ENCODE peak calls at places on chromosomes 12 and 14, in six cellular contexts. S is CD8-positive, alpha-beta memory T cell; C is CD4-positive, alpha-beta T cell; N is Caco-2; T is neural progenitor cell; E is tibial nerve. Q is an unnamed sample.

GRCh38 chr12:96294831-96295230 is 100.7 kb downstream of the ELK3 start:
- DNase-seq in S (no peak), C (no peak), N (no peak), T (no peak), E (no peak), Q (no peak)

GRCh38 chr14:76133103-76133502 is 18.6 kb upstream of the GPATCH2L start:
- DNase-seq in S (no peak), C (no peak), N (no peak), T (peak; percentile 71), E (no peak), Q (no peak)

GRCh38 chr12:68882251-68882964 is 50.6 kb downstream of the CPM start:
- DNase-seq in S (no peak), C (no peak), N (no peak), T (no peak), E (no peak), Q (no peak)

GRCh38 chr12:1922985-1923384 is 4.5 kb upstream of the CACNA2D4 start:
- DNase-seq in S (no peak), C (no peak), N (no peak), T (no peak), E (no peak), Q (peak; percentile 38)

GRCh38 chr12:87348071-87348470 is 681.1 kb downstream of the C12orf50 start:
- DNase-seq in S (no peak), C (no peak), N (no peak), T (no peak), E (no peak), Q (no peak)

GRCh38 chr12:117300131-117300530 is 61.3 kb downstream of the NOS1 start:
- DNase-seq in S (no peak), C (no peak), N (no peak), T (no peak), E (no peak), Q (no peak)

GRCh38 chr14:103767306-103767894 is 51.8 kb downstream of the ZFYVE21 start:
- DNase-seq in S (no peak), C (no peak), N (no peak), T (no peak), E (no peak), Q (no peak)

GRCh38 chr12:116924558-116925453 is 14.1 kb downstream of the FBXW8 start:
- DNase-seq in S (peak; percentile 78), C (peak; percentile 28), N (no peak), T (no peak), E (no peak), Q (no peak)

GRCh38 chr12:26723379-26724308 is 109.3 kb downstream of the ITPR2 start:
- DNase-seq in S (no peak), C (no peak), N (no peak), T (no peak), E (no peak), Q (no peak)

GRCh38 chr14:73312697-73313096 is 75.4 kb downstream of the PAPLN start:
- DNase-seq in S (no peak), C (no peak), N (no peak), T (no peak), E (no peak), Q (no peak)

GRCh38 chr12:49626169-49626835 is 2.9 kb downstream of the PRPF40B start:
- DNase-seq in S (peak; percentile 31), C (no peak), N (peak; percentile 10), T (no peak), E (no peak), Q (no peak)

GRCh38 chr12:69052613-69053408 is 119.8 kb upstream of the CPM start:
- DNase-seq in S (no peak), C (peak; percentile 1), N (peak; percentile 49), T (no peak), E (no peak), Q (no peak)

GRCh38 chr12:96195845-96196451 is 1.8 kb downstream of the ELK3 start:
- DNase-seq in S (no peak), C (peak; percentile 41), N (no peak), T (peak; percentile 75), E (no peak), Q (no peak)

GRCh38 chr14:96905825-96906224 is 108.6 kb downstream of the VRK1 start:
- DNase-seq in S (no peak), C (no peak), N (no peak), T (no peak), E (peak; percentile 14), Q (peak; percentile 31)

GRCh38 chr14:103158688-103159087 is 35.4 kb downstream of the TNFAIP2 start:
- DNase-seq in S (no peak), C (no peak), N (peak; percentile 87), T (no peak), E (no peak), Q (no peak)

GRCh38 chr12:57737467-57738141 is 938 bp downstream of the AGAP2 start:
- DNase-seq in S (no peak), C (no peak), N (no peak), T (peak; percentile 80), E (no peak), Q (no peak)

GRCh38 chr12:30972035-30972434 is 45.5 kb downstream of the TSPAN11 start:
- DNase-seq in S (no peak), C (no peak), N (no peak), T (no peak), E (no peak), Q (no peak)

GRCh38 chr12:45446013-45446412 is 230.1 kb downstream of the ANO6 start:
- DNase-seq in S (no peak), C (no peak), N (no peak), T (no peak), E (no peak), Q (no peak)
- H3K9me3 ChIP-seq in S (peaks cover 3% of the 10 kb centered on the region), C (peaks cover 20% of the 10 kb centered on the region), N (peaks cover 9% of the 10 kb centered on the region), T (peaks cover 10% of the 10 kb centered on the region), E (no peaks in the 10 kb centered on the region), Q (no peaks in the 10 kb centered on the region)

GRCh38 chr12:122870163-122870842 is 25.6 kb downstream of the VPS37B start:
- DNase-seq in S (no peak), C (no peak), N (no peak), T (no peak), E (no peak), Q (peak; percentile 44)
- H3K27me3 ChIP-seq in S (no peaks in the 10 kb centered on the region), C (no peaks in the 10 kb centered on the region), N (no peaks in the 10 kb centered on the region), T (peaks cover 83% of the 10 kb centered on the region), E (no peaks in the 10 kb centered on the region), Q (no peaks in the 10 kb centered on the region)

GRCh38 chr12:131030472-131031328 is 77.0 kb downstream of the ADGRD1 start:
- DNase-seq in S (no peak), C (no peak), N (no peak), T (peak; percentile 79), E (no peak), Q (no peak)
- H3K9me3 ChIP-seq in S (no peaks in the 10 kb centered on the region), C (no peaks in the 10 kb centered on the region), N (no peaks in the 10 kb centered on the region), T (no peaks in the 10 kb centered on the region), E (no peaks in the 10 kb centered on the region), Q (no peaks in the 10 kb centered on the region)

DNA sequence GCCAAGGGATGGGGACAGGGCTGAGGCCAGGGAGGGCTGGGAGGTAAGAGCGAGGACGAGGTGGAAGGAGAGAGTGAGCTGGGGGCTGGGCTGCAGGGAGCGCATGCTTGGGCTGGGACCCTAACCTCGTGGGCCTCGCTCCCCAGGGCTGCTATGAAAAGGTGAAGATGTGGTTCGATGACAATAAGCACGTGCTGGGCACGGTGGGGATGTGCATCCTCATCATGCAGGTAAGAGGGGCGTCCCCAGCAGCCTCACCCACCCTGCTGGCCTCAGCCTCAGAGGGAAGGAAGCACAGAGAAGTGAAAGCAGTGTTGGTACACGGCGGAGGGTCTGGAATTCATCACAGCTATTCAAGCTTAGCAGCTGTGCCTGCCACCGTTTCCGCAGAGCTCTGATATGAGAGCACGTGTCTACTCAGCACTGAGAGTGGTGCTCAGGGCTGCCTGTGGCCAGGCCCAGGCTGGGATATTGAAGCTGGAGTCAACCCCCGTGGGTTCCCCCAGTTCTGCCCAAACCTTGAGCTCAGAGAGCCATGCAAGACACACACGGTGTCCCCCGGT is 204.5 kb downstream of the TSPAN9 start:
- DNase-seq in S (no peak), C (no peak), N (no peak), T (no peak), E (no peak), Q (no peak)
- H3K27me3 ChIP-seq in S (no peaks in the 10 kb centered on the region), C (no peaks in the 10 kb centered on the region), N (no peaks in the 10 kb centered on the region), T (no peaks in the 10 kb centered on the region), E (no peaks in the 10 kb centered on the region), Q (no peaks in the 10 kb centered on the region)

DNA sequence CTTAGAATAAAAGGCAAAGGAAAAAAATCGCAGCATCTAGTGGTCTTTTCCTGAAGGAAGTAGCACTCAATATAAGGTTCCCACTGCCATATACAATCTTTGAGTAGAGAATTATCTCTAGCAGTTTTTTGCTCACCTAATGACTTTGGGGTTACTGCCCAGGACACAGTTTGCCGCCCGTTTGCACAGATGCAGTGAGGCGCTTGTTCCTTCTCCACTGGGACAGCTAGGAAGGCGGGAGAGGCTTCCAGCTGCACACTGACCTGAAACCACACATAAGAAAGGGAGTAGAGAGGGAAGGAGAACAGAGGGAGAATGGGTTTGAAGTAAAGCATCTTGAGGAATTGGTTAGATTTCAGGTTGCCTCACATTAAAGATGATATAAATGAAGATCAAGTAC is 25.5 kb downstream of the A2M start:
- DNase-seq in S (no peak), C (no peak), N (no peak), T (no peak), E (no peak), Q (no peak)
- H3K9me3 ChIP-seq in S (no peaks in the 10 kb centered on the region), C (no peaks in the 10 kb centered on the region), N (peaks cover under 1% of the 10 kb centered on the region), T (no peaks in the 10 kb centered on the region), E (no peaks in the 10 kb centered on the region), Q (no peaks in the 10 kb centered on the region)

DNA sequence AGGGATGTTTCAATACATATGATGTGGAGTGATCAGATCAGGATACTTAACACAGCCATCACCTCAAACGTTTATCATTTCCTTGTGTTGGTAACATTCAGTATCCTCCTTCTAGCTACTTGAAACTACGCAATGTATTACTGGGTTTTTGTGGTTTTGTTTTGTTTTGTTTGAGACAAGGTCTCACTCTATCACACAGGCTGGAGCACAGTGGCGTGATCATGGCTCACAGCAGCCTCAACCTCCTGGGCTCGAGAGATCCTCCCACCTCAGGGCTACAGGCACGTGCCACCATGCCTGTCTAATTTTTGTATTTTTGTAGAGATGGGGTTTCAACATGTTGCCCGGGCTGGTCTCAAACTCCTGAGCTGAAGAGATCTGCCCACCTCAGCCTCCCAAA is 70.2 kb upstream of the BCL11B start:
- DNase-seq in S (no peak), C (no peak), N (no peak), T (no peak), E (no peak), Q (no peak)
- H3K27me3 ChIP-seq in S (no peaks in the 10 kb centered on the region), C (peaks cover 22% of the 10 kb centered on the region), N (no peaks in the 10 kb centered on the region), T (no peaks in the 10 kb centered on the region), E (no peaks in the 10 kb centered on the region), Q (no peaks in the 10 kb centered on the region)

DNA sequence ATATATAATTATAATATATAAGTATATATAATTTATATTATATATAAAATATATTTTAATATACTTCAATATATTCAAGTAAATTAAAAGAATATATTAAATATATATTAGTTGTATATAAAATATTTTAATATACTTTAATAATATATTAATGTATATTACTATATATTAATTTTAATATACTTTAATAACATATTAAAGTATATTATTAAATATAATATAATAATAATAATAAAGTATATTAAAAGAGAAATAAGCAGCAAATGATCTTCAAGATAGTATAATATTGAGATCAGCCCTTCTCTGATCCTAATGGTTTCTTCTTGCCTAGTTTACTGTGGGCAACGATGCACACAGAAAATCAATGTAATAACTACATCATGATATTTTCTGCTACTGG is 2.3 kb downstream of the OR4M1 start:
- DNase-seq in S (no peak), C (no peak), N (no peak), T (no peak), E (no peak), Q (no peak)
- H3K9me3 ChIP-seq in S (no peaks in the 10 kb centered on the region), C (peaks cover 10% of the 10 kb centered on the region), N (no peaks in the 10 kb centered on the region), T (peaks cover 79% of the 10 kb centered on the region), E (no peaks in the 10 kb centered on the region), Q (no peaks in the 10 kb centered on the region)